ENCODE peak calls at places on chromosome 2, in ten cellular contexts. U, M, D, Q, B, V, C, J, O and H are unnamed samples.

GRCh38 chr2:231819449-231820042 is 33.3 kb downstream of the COPS7B start:
- DNase-seq in U (no peak), M (no peak), D (no peak), Q (no peak), B (no peak), V (no peak), C (no peak), J (no peak), O (no peak), H (no peak)

GRCh38 chr2:48414980-48415764 is 114.8 kb upstream of the STON1 start:
- DNase-seq in U (no peak), M (no peak), D (peak), Q (no peak), B (peak), V (no peak), C (no peak), J (peak), O (no peak), H (no peak)

GRCh38 chr2:156326488-156326887 is 6.0 kb downstream of the NR4A2 start:
- DNase-seq in U (no peak), M (no peak), D (no peak), Q (no peak), B (no peak), V (no peak), C (no peak), J (no peak), O (no peak), H (no peak)

GRCh38 chr2:219125225-219125885 is 35.3 kb downstream of the NHEJ1 start:
- DNase-seq in U (no peak), M (peak), D (peak), Q (no peak), B (no peak), V (peak), C (peak), J (peak), O (no peak), H (no peak)

GRCh38 chr2:217947341-217948316 is 55.2 kb downstream of the TNS1 start:
- DNase-seq in U (no peak), M (no peak), D (no peak), Q (no peak), B (peak), V (no peak), C (no peak), J (peak), O (no peak), H (peak)

GRCh38 chr2:238874330-238875050 is 26.6 kb downstream of the TWIST2 start:
- DNase-seq in U (no peak), M (no peak), D (no peak), Q (no peak), B (no peak), V (no peak), C (no peak), J (peak), O (no peak), H (no peak)

GRCh38 chr2:172000696-172001361 is 1.1 kb downstream of the METAP1D start:
- DNase-seq in U (no peak), M (no peak), D (no peak), Q (no peak), B (no peak), V (no peak), C (no peak), J (no peak), O (no peak), H (no peak)

GRCh38 chr2:230582851-230583283 is 129.8 kb upstream of the CAB39 start:
- DNase-seq in U (no peak), M (peak), D (peak), Q (no peak), B (no peak), V (peak), C (no peak), J (no peak), O (no peak), H (no peak)

GRCh38 chr2:241773511-241774418 is 2.9 kb upstream of the GAL3ST2 start:
- DNase-seq in U (no peak), M (no peak), D (no peak), Q (no peak), B (no peak), V (no peak), C (no peak), J (peak), O (no peak), H (no peak)

GRCh38 chr2:102143450-102143985 is 972 bp downstream of the IL1R1 start:
- DNase-seq in U (no peak), M (no peak), D (peak), Q (no peak), B (no peak), V (no peak), C (no peak), J (no peak), O (no peak), H (no peak)

GRCh38 chr2:138752231-138752956 is 27.8 kb downstream of the NXPH2 start:
- DNase-seq in U (no peak), M (peak), D (peak), Q (no peak), B (no peak), V (no peak), C (no peak), J (no peak), O (no peak), H (no peak)

GRCh38 chr2:192288290-192288689 is 93.6 kb upstream of the TMEFF2 start:
- DNase-seq in U (no peak), M (no peak), D (no peak), Q (no peak), B (no peak), V (no peak), C (no peak), J (no peak), O (no peak), H (no peak)

GRCh38 chr2:169237286-169237685 is 125.0 kb downstream of the LRP2 start:
- DNase-seq in U (no peak), M (no peak), D (no peak), Q (no peak), B (no peak), V (no peak), C (no peak), J (no peak), O (no peak), H (no peak)

GRCh38 chr2:46485002-46485401 is 5.6 kb downstream of the TMEM247 start:
- DNase-seq in U (no peak), M (no peak), D (no peak), Q (no peak), B (no peak), V (no peak), C (no peak), J (no peak), O (no peak), H (no peak)

GRCh38 chr2:96161785-96162367 is 16.6 kb upstream of the DUSP2 start:
- DNase-seq in U (no peak), M (no peak), D (no peak), Q (no peak), B (no peak), V (no peak), C (no peak), J (no peak), O (no peak), H (no peak)

GRCh38 chr2:31070339-31070738 is 67.9 kb downstream of the GALNT14 start:
- DNase-seq in U (no peak), M (peak), D (no peak), Q (no peak), B (no peak), V (no peak), C (no peak), J (no peak), O (no peak), H (no peak)

GRCh38 chr2:229342376-229342775 is 71.3 kb upstream of the PID1 start:
- DNase-seq in U (no peak), M (peak), D (peak), Q (no peak), B (peak), V (peak), C (no peak), J (peak), O (peak), H (peak)

GRCh38 chr2:11697103-11697871 is 27.3 kb upstream of the NTSR2 start:
- DNase-seq in U (no peak), M (peak), D (peak), Q (no peak), B (no peak), V (no peak), C (no peak), J (no peak), O (no peak), H (no peak)

GRCh38 chr2:98383166-98383565 is 36.9 kb downstream of the CNGA3 start:
- DNase-seq in U (no peak), M (no peak), D (no peak), Q (no peak), B (no peak), V (no peak), C (no peak), J (no peak), O (no peak), H (no peak)

GRCh38 chr2:113079123-113079522 is 11.4 kb downstream of the IL1F10 start:
- DNase-seq in U (no peak), M (peak), D (peak), Q (no peak), B (no peak), V (no peak), C (no peak), J (no peak), O (no peak), H (no peak)

GRCh38 chr2:56191617-56192016 is 7.8 kb downstream of the CCDC85A start:
- DNase-seq in U (no peak), M (peak), D (peak), Q (no peak), B (peak), V (no peak), C (peak), J (peak), O (peak), H (peak)

GRCh38 chr2:218081063-218081462 is 12.0 kb downstream of the RUFY4 start:
- DNase-seq in U (no peak), M (no peak), D (no peak), Q (no peak), B (no peak), V (no peak), C (no peak), J (no peak), O (no peak), H (no peak)

GRCh38 chr2:70349921-70350685 is 48.2 kb upstream of the FAM136A start:
- DNase-seq in U (no peak), M (no peak), D (no peak), Q (no peak), B (no peak), V (no peak), C (no peak), J (no peak), O (no peak), H (no peak)

GRCh38 chr2:8495189-8495855 is 186.5 kb upstream of the ID2 start:
- DNase-seq in U (no peak), M (peak), D (no peak), Q (no peak), B (no peak), V (no peak), C (no peak), J (no peak), O (no peak), H (no peak)

GRCh38 chr2:149261672-149262071 is 68.7 kb upstream of the LYPD6 start:
- DNase-seq in U (no peak), M (no peak), D (no peak), Q (no peak), B (no peak), V (no peak), C (no peak), J (no peak), O (peak), H (no peak)

GRCh38 chr2:178863856-178864620 is 56.8 kb upstream of the TTN start:
- DNase-seq in U (no peak), M (peak), D (peak), Q (no peak), B (no peak), V (no peak), C (no peak), J (no peak), O (no peak), H (peak)

GRCh38 chr2:16464641-16465040 is 201.0 kb downstream of the CYRIA start:
- DNase-seq in U (no peak), M (no peak), D (no peak), Q (no peak), B (no peak), V (no peak), C (no peak), J (no peak), O (no peak), H (no peak)

GRCh38 chr2:234145057-234145456 is 94.6 kb downstream of the SPP2 start:
- DNase-seq in U (no peak), M (peak), D (no peak), Q (no peak), B (no peak), V (no peak), C (no peak), J (no peak), O (no peak), H (no peak)

GRCh38 chr2:44948565-44949328 is 7.2 kb downstream of the SIX3 start:
- DNase-seq in U (no peak), M (no peak), D (no peak), Q (no peak), B (peak), V (no peak), C (no peak), J (no peak), O (no peak), H (peak)

GRCh38 chr2:11829324-11829946 is 83.0 kb downstream of the LPIN1 start:
- DNase-seq in U (peak), M (peak), D (peak), Q (peak), B (no peak), V (peak), C (peak), J (peak), O (peak), H (peak)

GRCh38 chr2:171688129-171688465 is 828 bp downstream of the DYNC1I2 start:
- DNase-seq in U (no peak), M (no peak), D (peak), Q (no peak), B (no peak), V (peak), C (peak), J (no peak), O (no peak), H (no peak)